ENCODE peak calls at places on chromosomes 6 and 20, in eight cellular contexts. One of them, this sample, is unnamed.

GRCh38 chr20:58173091-58173490 is 55.4 kb downstream of the ANKRD60 start:
- DNase-seq in B cell: no peak
- DNase-seq in nephron progenitor cell: no peak
- DNase-seq in lung: no peak
- DNase-seq in body of pancreas: no peak
- DNase-seq in MCF 10A: no peak
- DNase-seq in AG10803: no peak
- DNase-seq in GM13976: no peak
- DNase-seq in this sample: no peak

GRCh38 chr20:49704932-49705336 is 8.7 kb downstream of the B4GALT5 start:
- DNase-seq in AG10803: no peak
- DNase-seq in B cell: no peak
- DNase-seq in MCF 10A: no peak
- DNase-seq in body of pancreas: no peak
- DNase-seq in GM13976: peak
- DNase-seq in lung: no peak
- DNase-seq in nephron progenitor cell: no peak
- DNase-seq in this sample: no peak

GRCh38 chr20:13271977-13272975 is 51.2 kb downstream of the ISM1 start:
- DNase-seq in AG10803: no peak
- DNase-seq in B cell: no peak
- DNase-seq in GM13976: no peak
- DNase-seq in nephron progenitor cell: no peak
- DNase-seq in MCF 10A: no peak
- DNase-seq in lung: no peak
- DNase-seq in body of pancreas: no peak
- DNase-seq in this sample: no peak

GRCh38 chr6:95203153-95203754 is 374.1 kb upstream of the MANEA start:
- DNase-seq in MCF 10A: peak
- DNase-seq in body of pancreas: peak
- DNase-seq in AG10803: no peak
- DNase-seq in nephron progenitor cell: peak
- DNase-seq in lung: no peak
- DNase-seq in B cell: no peak
- DNase-seq in GM13976: peak
- DNase-seq in this sample: no peak

GRCh38 chr20:51036226-51036625 is 13.3 kb upstream of the KCNG1 start:
- DNase-seq in MCF 10A: no peak
- DNase-seq in nephron progenitor cell: no peak
- DNase-seq in AG10803: peak
- DNase-seq in body of pancreas: no peak
- DNase-seq in lung: no peak
- DNase-seq in GM13976: no peak
- DNase-seq in B cell: no peak
- DNase-seq in this sample: no peak

GRCh38 chr6:43471399-43471798 is 6.0 kb upstream of the TJAP1 start:
- DNase-seq in lung: no peak
- DNase-seq in body of pancreas: peak
- DNase-seq in nephron progenitor cell: no peak
- DNase-seq in B cell: no peak
- DNase-seq in AG10803: no peak
- DNase-seq in GM13976: no peak
- DNase-seq in MCF 10A: no peak
- DNase-seq in this sample: no peak

GRCh38 chr20:63148696-63149095 is 67.2 kb downstream of the YTHDF1 start:
- DNase-seq in lung: no peak
- DNase-seq in MCF 10A: no peak
- DNase-seq in B cell: no peak
- DNase-seq in nephron progenitor cell: no peak
- DNase-seq in GM13976: no peak
- DNase-seq in AG10803: no peak
- DNase-seq in body of pancreas: no peak
- DNase-seq in this sample: no peak

GRCh38 chr6:10429638-10430427 is 15.0 kb upstream of the TFAP2A start:
- DNase-seq in nephron progenitor cell: no peak
- DNase-seq in B cell: no peak
- DNase-seq in GM13976: peak
- DNase-seq in MCF 10A: peak
- DNase-seq in body of pancreas: no peak
- DNase-seq in AG10803: peak
- DNase-seq in lung: no peak
- DNase-seq in this sample: peak

GRCh38 chr6:44080561-44081521 is 46.4 kb downstream of the MRPL14 start:
- DNase-seq in GM13976: no peak
- DNase-seq in lung: no peak
- DNase-seq in AG10803: no peak
- DNase-seq in B cell: no peak
- DNase-seq in MCF 10A: no peak
- DNase-seq in nephron progenitor cell: no peak
- DNase-seq in body of pancreas: no peak
- DNase-seq in this sample: no peak

GRCh38 chr6:119533603-119534279 is 184.2 kb upstream of the MAN1A1 start:
- DNase-seq in B cell: no peak
- DNase-seq in nephron progenitor cell: no peak
- DNase-seq in GM13976: peak
- DNase-seq in lung: no peak
- DNase-seq in MCF 10A: peak
- DNase-seq in AG10803: peak
- DNase-seq in body of pancreas: peak
- DNase-seq in this sample: no peak

GRCh38 chr6:5084787-5085637 is at the start of gene PPP1R3G:
- DNase-seq in MCF 10A: peak
- DNase-seq in AG10803: peak
- DNase-seq in B cell: no peak
- DNase-seq in GM13976: peak
- DNase-seq in nephron progenitor cell: peak
- DNase-seq in body of pancreas: peak
- DNase-seq in lung: no peak
- DNase-seq in this sample: peak

GRCh38 chr6:150142304-150142656 is 564 bp upstream of the PPP1R14C start:
- DNase-seq in body of pancreas: no peak
- DNase-seq in AG10803: peak
- DNase-seq in GM13976: no peak
- DNase-seq in nephron progenitor cell: peak
- DNase-seq in B cell: no peak
- DNase-seq in lung: peak
- DNase-seq in MCF 10A: peak
- DNase-seq in this sample: no peak

DNA sequence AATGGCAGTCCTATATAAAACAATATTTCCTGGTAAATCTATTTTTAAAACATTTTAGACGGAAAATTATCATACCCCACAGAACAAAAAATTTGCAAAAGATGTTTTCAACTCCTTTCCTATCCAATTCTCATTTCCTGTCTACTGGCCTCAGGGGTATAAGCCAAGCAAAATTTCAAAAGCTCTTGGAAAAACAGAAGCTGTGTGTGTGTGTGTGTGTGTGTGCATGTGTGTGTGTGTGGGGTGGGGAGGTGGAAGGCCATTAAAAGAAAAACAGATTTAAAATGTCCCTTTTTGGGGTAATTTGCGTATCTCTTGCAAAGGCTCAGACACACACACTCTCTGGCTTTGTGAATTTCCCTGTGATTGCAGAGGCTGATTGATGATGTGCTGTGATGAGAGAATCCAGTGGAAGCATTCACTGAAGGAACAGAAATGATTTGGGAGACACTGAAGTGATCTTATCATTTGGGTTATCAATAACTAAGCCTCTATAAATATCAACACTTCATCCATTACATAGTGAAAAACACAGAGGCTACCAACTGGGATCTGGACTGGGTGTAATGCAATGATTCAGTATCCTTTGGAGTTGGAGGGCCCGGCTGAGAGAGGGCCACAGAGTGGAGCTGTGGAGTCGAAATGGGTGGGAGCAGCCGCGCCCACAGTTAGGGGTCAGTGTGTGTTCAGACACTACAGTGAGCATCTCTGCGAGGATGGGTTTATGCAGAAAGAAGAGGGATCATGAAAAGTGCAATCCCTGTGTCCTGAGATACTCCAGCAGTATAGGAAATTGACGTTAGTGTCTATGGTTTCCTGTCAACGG is 106.8 kb upstream of the PREP start:
- DNase-seq in MCF 10A: no peak
- DNase-seq in B cell: no peak
- DNase-seq in GM13976: no peak
- DNase-seq in nephron progenitor cell: peak
- DNase-seq in body of pancreas: no peak
- DNase-seq in AG10803: no peak
- DNase-seq in lung: no peak
- DNase-seq in this sample: no peak
- TF ChIP-seq CTCF in MCF 10A: no peak
- TF ChIP-seq CTCF in B cell: no peak
- TF ChIP-seq CTCF in GM13976: no peak
- TF ChIP-seq CTCF in nephron progenitor cell: peak
- TF ChIP-seq CTCF in body of pancreas: no peak
- TF ChIP-seq CTCF in AG10803: peak
- TF ChIP-seq CTCF in lung: no peak
- TF ChIP-seq CTCF in this sample: peak

GRCh38 chr6:81682238-81682795 is 70.2 kb downstream of the TENT5A start:
- DNase-seq in lung: no peak
- DNase-seq in body of pancreas: no peak
- DNase-seq in MCF 10A: no peak
- DNase-seq in AG10803: no peak
- DNase-seq in B cell: no peak
- DNase-seq in GM13976: no peak
- DNase-seq in nephron progenitor cell: no peak
- DNase-seq in this sample: no peak
- TF ChIP-seq CTCF in lung: no peak
- TF ChIP-seq CTCF in body of pancreas: no peak
- TF ChIP-seq CTCF in MCF 10A: no peak
- TF ChIP-seq CTCF in AG10803: no peak
- TF ChIP-seq CTCF in B cell: no peak
- TF ChIP-seq CTCF in GM13976: no peak
- TF ChIP-seq CTCF in nephron progenitor cell: no peak
- TF ChIP-seq CTCF in this sample: no peak

GRCh38 chr6:145652572-145652971 is 82.7 kb downstream of the EPM2A start:
- DNase-seq in GM13976: no peak
- DNase-seq in body of pancreas: no peak
- DNase-seq in AG10803: no peak
- DNase-seq in MCF 10A: no peak
- DNase-seq in lung: no peak
- DNase-seq in nephron progenitor cell: no peak
- DNase-seq in B cell: no peak
- DNase-seq in this sample: no peak

GRCh38 chr6:145651988-145652387 is 83.3 kb downstream of the EPM2A start:
- DNase-seq in lung: no peak
- DNase-seq in body of pancreas: no peak
- DNase-seq in MCF 10A: no peak
- DNase-seq in GM13976: no peak
- DNase-seq in AG10803: no peak
- DNase-seq in nephron progenitor cell: no peak
- DNase-seq in B cell: no peak
- DNase-seq in this sample: no peak

GRCh38 chr6:145660676-145661075 is 74.6 kb downstream of the EPM2A start:
- DNase-seq in nephron progenitor cell: no peak
- DNase-seq in lung: no peak
- DNase-seq in GM13976: no peak
- DNase-seq in B cell: no peak
- DNase-seq in MCF 10A: no peak
- DNase-seq in AG10803: no peak
- DNase-seq in body of pancreas: no peak
- DNase-seq in this sample: no peak

DNA sequence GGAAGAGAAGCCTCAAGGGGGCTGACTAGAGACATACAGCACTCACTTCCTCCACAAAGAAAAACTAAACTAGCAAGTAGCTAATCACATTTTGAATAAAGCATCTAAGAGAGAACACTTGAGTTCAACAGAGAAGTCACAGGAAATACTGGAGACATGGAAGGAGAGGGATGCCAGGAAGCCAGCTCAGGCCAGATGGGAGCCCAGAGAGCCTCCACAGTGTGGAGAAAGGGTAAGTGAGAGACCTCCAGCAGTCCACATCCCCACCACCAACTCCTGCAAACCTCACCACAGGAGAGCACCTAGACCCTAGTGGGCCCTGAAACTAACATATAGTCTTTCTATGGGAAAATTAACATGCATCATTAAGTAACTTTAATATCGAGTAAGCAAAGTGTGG is 79.2 kb downstream of the EPM2A start:
- DNase-seq in lung: no peak
- DNase-seq in GM13976: no peak
- DNase-seq in B cell: no peak
- DNase-seq in body of pancreas: no peak
- DNase-seq in AG10803: no peak
- DNase-seq in nephron progenitor cell: no peak
- DNase-seq in MCF 10A: no peak
- DNase-seq in this sample: no peak
- TF ChIP-seq CTCF in lung: no peak
- TF ChIP-seq CTCF in GM13976: no peak
- TF ChIP-seq CTCF in B cell: no peak
- TF ChIP-seq CTCF in body of pancreas: no peak
- TF ChIP-seq CTCF in AG10803: no peak
- TF ChIP-seq CTCF in nephron progenitor cell: no peak
- TF ChIP-seq CTCF in MCF 10A: no peak
- TF ChIP-seq CTCF in this sample: no peak

GRCh38 chr6:27251672-27252251 is 4.3 kb downstream of the PRSS16 start:
- DNase-seq in body of pancreas: peak
- DNase-seq in MCF 10A: peak
- DNase-seq in GM13976: peak
- DNase-seq in B cell: peak
- DNase-seq in lung: peak
- DNase-seq in AG10803: peak
- DNase-seq in nephron progenitor cell: peak
- DNase-seq in this sample: no peak
- TF ChIP-seq CTCF in body of pancreas: peak
- TF ChIP-seq CTCF in MCF 10A: peak
- TF ChIP-seq CTCF in GM13976: peak
- TF ChIP-seq CTCF in B cell: peak
- TF ChIP-seq CTCF in lung: peak
- TF ChIP-seq CTCF in AG10803: peak
- TF ChIP-seq CTCF in nephron progenitor cell: peak
- TF ChIP-seq CTCF in this sample: peak

GRCh38 chr20:32820000-32820697 is 395 bp downstream of the MAPRE1 start:
- DNase-seq in MCF 10A: peak
- DNase-seq in GM13976: peak
- DNase-seq in body of pancreas: no peak
- DNase-seq in B cell: peak
- DNase-seq in nephron progenitor cell: peak
- DNase-seq in lung: peak
- DNase-seq in AG10803: peak
- DNase-seq in this sample: peak

GRCh38 chr20:32820698-32821378 is 1.1 kb downstream of the MAPRE1 start:
- DNase-seq in body of pancreas: no peak
- DNase-seq in AG10803: peak
- DNase-seq in MCF 10A: peak
- DNase-seq in nephron progenitor cell: no peak
- DNase-seq in GM13976: no peak
- DNase-seq in B cell: no peak
- DNase-seq in lung: no peak
- DNase-seq in this sample: no peak

GRCh38 chr20:32823737-32824588 is 4.2 kb downstream of the MAPRE1 start:
- DNase-seq in B cell: no peak
- DNase-seq in GM13976: no peak
- DNase-seq in MCF 10A: no peak
- DNase-seq in body of pancreas: no peak
- DNase-seq in nephron progenitor cell: no peak
- DNase-seq in lung: no peak
- DNase-seq in AG10803: peak
- DNase-seq in this sample: no peak

GRCh38 chr20:32822189-32822588 is 2.4 kb downstream of the MAPRE1 start:
- DNase-seq in MCF 10A: no peak
- DNase-seq in body of pancreas: no peak
- DNase-seq in B cell: no peak
- DNase-seq in lung: no peak
- DNase-seq in GM13976: no peak
- DNase-seq in nephron progenitor cell: no peak
- DNase-seq in AG10803: no peak
- DNase-seq in this sample: no peak

GRCh38 chr20:32823078-32823477 is 3.3 kb downstream of the MAPRE1 start:
- DNase-seq in AG10803: peak
- DNase-seq in GM13976: no peak
- DNase-seq in body of pancreas: no peak
- DNase-seq in B cell: no peak
- DNase-seq in MCF 10A: peak
- DNase-seq in nephron progenitor cell: no peak
- DNase-seq in lung: no peak
- DNase-seq in this sample: no peak
- TF ChIP-seq CTCF in AG10803: peak
- TF ChIP-seq CTCF in GM13976: no peak
- TF ChIP-seq CTCF in body of pancreas: no peak
- TF ChIP-seq CTCF in B cell: no peak
- TF ChIP-seq CTCF in MCF 10A: no peak
- TF ChIP-seq CTCF in nephron progenitor cell: no peak
- TF ChIP-seq CTCF in lung: no peak
- TF ChIP-seq CTCF in this sample: no peak